ENCODE peak calls at places on chromosomes 2 and 18, in seven cellular contexts. R is neural progenitor cell, T is adrenal gland, E is colonic mucosa, B is stomach, Z is body of pancreas, X is heart right ventricle. N is an unnamed sample. For H3K4me1, the result is how much of the 10 kb centered on the place peaks cover.

GRCh38 chr2:239459056-239459455 is 58.2 kb upstream of the HDAC4 start:
- DNase-seq in R (no peak), T (peak), E (peak), B (peak), Z (no peak), X (no peak), N (no peak)

GRCh38 chr2:181483876-181484275 is 26.7 kb downstream of the ITGA4 start:
- DNase-seq in R (no peak), T (no peak), E (no peak), B (no peak), Z (no peak), X (no peak), N (no peak)

GRCh38 chr2:30265441-30266015 is 34.2 kb downstream of the LBH start:
- DNase-seq in R (no peak), T (no peak), E (no peak), B (no peak), Z (no peak), X (no peak), N (no peak)

GRCh38 chr2:208069186-208069585 is 43.9 kb upstream of the PLEKHM3 start:
- DNase-seq in R (no peak), T (no peak), E (no peak), B (no peak), Z (no peak), X (no peak), N (no peak)

GRCh38 chr2:32228181-32228580 is 36.5 kb downstream of the NLRC4 start:
- DNase-seq in R (no peak), T (no peak), E (no peak), B (no peak), Z (no peak), X (no peak), N (no peak)

GRCh38 chr2:57881998-57882884 is 164.4 kb upstream of the VRK2 start:
- DNase-seq in R (no peak), T (peak), E (peak), B (no peak), Z (no peak), X (no peak), N (peak)

GRCh38 chr2:195304310-195304709 is 352.7 kb upstream of the SLC39A10 start:
- DNase-seq in R (peak), T (peak), E (no peak), B (no peak), Z (no peak), X (no peak), N (no peak)

GRCh38 chr2:215609089-215610032 is 173.5 kb upstream of the FN1 start:
- DNase-seq in R (no peak), T (no peak), E (no peak), B (no peak), Z (no peak), X (no peak), N (no peak)

GRCh38 chr2:240991378-240992263 is 6.8 kb upstream of the SNED1 start:
- DNase-seq in R (no peak), T (peak), E (peak), B (peak), Z (peak), X (peak), N (peak)

GRCh38 chr2:87996570-87996969 is 19.8 kb downstream of the RNU2-63P start:
- DNase-seq in R (no peak), T (no peak), E (no peak), B (no peak), Z (no peak), X (no peak), N (no peak)

GRCh38 chr2:32558492-32558891 is 69.4 kb upstream of the TTC27 start:
- DNase-seq in R (no peak), T (no peak), E (no peak), B (no peak), Z (no peak), X (no peak), N (no peak)

GRCh38 chr2:190819835-190820234 is 60.8 kb upstream of the GLS start:
- DNase-seq in R (no peak), T (no peak), E (no peak), B (no peak), Z (no peak), X (no peak), N (no peak)

GRCh38 chr2:237414056-237414661 is at the start of gene COL6A3:
- DNase-seq in R (no peak), T (no peak), E (peak), B (no peak), Z (peak), X (peak), N (no peak)

GRCh38 chr2:110770308-110770695 is 37.9 kb downstream of the ACOXL start:
- DNase-seq in R (peak), T (no peak), E (no peak), B (no peak), Z (no peak), X (peak), N (no peak)

GRCh38 chr2:233824373-233824772 is 30.0 kb downstream of the HJURP start:
- DNase-seq in R (peak), T (no peak), E (no peak), B (no peak), Z (no peak), X (no peak), N (no peak)

GRCh38 chr2:133837441-133838090 is 269.3 kb upstream of the NCKAP5 start:
- DNase-seq in R (no peak), T (no peak), E (no peak), B (no peak), Z (no peak), X (no peak), N (no peak)

GRCh38 chr2:150480971-150481830 is 6.3 kb downstream of the RND3 start:
- DNase-seq in R (no peak), T (no peak), E (no peak), B (no peak), Z (no peak), X (no peak), N (no peak)

GRCh38 chr2:150482667-150483260 is 4.7 kb downstream of the RND3 start:
- DNase-seq in R (no peak), T (no peak), E (no peak), B (no peak), Z (no peak), X (no peak), N (no peak)

GRCh38 chr2:150483532-150483931 is 3.9 kb downstream of the RND3 start:
- DNase-seq in R (no peak), T (no peak), E (no peak), B (no peak), Z (no peak), X (no peak), N (no peak)

GRCh38 chr2:150480241-150480640 is 7.2 kb downstream of the RND3 start:
- DNase-seq in R (no peak), T (peak), E (no peak), B (peak), Z (peak), X (no peak), N (no peak)

DNA sequence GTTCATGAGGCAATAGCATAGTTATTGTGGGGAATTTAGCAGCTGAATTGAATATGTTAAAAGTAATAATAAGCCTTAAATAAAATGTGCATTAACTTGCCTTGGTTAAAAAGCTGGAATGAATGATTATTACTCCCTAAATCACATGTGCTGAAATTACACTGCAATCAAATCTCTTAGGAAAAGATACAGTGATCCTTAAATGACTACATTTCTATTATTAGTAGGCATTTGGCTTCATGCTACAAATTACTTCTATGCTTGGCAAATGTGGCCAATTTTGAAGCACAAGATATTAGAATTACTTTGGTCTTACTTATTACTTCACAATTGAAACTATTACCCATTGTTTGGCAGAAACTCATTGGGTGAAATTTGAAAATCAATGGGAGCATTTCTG is 5.4 kb downstream of the RND3 start:
- DNase-seq in R (no peak), T (no peak), E (no peak), B (no peak), Z (no peak), X (no peak), N (no peak)
- H3K4me1 ChIP-seq in R (under half), T (half or more), E (under half), B (half or more), Z (under half), X (half or more), N (under half)

DNA sequence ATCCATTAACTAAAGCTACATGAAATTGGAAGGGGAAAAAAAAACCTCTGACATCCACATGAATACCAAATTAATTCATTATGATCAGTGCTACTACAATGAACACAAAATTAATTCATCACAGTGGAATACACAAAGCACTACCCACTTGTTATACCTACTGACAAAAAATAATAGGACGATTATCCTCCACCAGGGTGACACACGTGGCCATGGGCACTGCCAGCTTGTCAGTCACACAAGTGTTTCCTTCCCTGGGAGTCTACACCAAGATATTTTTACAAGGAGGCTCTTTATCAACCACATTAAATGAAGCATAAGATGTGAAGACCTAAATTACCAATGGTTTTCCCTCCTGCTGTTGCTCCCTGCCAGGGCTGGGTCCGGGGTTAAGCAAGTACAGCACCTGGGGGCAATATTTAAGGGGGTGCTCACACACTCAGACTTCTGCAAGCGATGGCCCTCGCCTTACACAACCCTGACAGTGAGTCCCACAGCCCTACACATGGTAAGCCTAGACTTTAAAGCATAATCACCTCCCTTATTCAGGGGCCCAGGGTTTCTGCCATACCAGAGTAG is 90.1 kb downstream of the TCF4 start:
- DNase-seq in R (no peak), T (no peak), E (no peak), B (no peak), Z (no peak), X (no peak), N (no peak)
- H3K4me1 ChIP-seq in R (half or more), T (under half), E (under half), B (under half), Z (under half), X (under half), N (under half)

DNA sequence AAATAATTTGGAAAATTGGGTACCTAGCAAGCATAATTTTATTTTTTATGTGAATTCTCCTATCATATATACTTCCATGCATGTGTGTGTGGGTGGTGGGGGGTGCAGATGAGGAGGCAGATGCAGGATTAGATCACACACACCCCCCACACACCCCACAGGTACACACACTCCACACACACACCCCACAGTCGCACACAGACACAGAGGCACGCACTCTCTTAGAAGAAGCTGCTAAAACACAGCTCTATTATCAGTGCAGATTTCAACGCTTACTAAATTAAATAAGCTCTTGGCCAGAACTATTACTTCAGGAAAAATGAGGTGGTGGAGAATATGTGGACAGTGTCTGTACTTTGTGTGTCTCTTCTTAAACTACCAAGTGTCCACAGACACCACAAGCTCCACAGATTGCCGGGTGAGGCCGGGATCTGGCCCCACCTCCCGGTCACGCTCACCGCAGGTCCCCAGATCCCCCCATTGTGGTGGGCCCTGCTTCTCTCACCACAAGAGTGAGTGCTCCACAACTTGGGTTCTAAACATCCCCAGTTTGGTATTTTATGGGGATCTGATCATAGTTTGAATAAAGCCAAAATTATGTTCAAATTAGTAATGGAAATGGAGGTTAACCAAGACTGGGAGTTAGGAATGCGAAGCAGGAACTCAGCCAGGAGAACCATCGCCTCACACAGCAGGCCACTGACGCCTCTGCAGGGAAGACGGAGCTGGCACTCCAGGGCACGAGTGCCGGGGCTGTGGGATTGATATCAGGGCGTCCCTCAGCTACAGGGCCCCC is 102.1 kb downstream of the PXDN start:
- DNase-seq in R (no peak), T (no peak), E (no peak), B (no peak), Z (no peak), X (no peak), N (no peak)
- H3K4me1 ChIP-seq in R (under half), T (under half), E (under half), B (under half), Z (under half), X (under half), N (under half)

DNA sequence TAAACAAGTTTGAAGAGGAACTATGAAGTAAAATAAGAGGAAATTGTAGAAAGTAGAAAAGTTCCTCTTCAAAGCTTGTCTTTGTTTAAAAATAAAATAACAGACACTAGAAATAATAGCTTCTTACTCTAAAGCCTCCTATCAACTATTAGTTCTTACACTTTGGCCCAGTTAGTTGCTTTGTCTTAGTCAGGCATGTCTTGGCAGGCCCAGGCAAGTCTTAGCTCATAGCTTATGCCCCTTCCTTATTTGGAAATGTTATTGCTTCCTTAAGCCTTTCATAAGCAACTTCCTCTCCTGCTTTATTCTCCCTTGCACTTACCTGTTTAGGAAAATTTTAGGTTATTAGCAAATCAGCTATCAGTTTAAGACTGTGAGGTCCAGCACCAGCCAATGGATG is 950.6 kb upstream of the LRATD1 start:
- DNase-seq in R (no peak), T (no peak), E (no peak), B (no peak), Z (no peak), X (no peak), N (no peak)
- H3K4me1 ChIP-seq in R (under half), T (under half), E (under half), B (under half), Z (under half), X (under half), N (under half)

GRCh38 chr18:2963048-2963447 is 49.9 kb downstream of the LPIN2 start:
- DNase-seq in R (no peak), T (no peak), E (no peak), B (no peak), Z (no peak), X (no peak), N (no peak)
- H3K4me1 ChIP-seq in R (under half), T (under half), E (under half), B (half or more), Z (under half), X (under half), N (under half)

DNA sequence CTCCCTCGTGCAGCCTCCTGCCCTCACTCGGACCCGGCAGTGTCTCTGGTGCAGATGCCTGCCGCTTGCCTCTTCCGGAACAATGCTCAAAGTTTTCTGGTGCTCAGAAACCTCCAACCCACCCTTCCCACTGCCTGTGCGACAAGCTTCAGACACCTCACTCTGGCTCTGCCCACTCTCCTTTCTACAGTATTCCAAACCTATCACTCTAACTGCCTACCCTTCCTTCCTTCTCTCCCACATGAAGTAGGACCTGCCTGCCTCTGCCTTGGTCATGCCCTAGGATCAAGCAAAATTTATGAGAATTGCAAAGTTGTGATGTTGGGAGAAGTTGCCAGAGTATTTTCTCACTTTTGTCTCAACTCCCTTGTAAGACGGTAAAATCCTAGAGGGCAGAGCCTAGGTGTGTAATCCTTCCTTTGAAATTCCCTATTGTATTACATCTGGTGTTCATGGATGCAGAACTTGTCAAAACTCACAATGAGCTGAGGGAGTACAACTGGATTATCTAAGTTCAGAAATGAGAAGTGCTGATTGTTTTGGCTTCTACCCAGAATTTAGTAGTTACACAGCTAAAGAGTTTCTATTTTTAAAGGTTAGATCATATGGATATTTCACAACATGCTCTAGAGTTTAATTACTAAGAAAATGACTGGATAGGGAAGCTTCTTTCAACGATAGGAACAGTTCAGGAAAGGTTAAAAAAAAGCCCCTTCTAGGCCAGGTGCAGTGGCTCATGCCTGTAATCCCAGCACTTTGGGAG is 7.2 kb downstream of the NPC1 start:
- DNase-seq in R (no peak), T (no peak), E (no peak), B (no peak), Z (no peak), X (no peak), N (no peak)
- H3K4me1 ChIP-seq in R (under half), T (half or more), E (under half), B (half or more), Z (under half), X (under half), N (under half)

DNA sequence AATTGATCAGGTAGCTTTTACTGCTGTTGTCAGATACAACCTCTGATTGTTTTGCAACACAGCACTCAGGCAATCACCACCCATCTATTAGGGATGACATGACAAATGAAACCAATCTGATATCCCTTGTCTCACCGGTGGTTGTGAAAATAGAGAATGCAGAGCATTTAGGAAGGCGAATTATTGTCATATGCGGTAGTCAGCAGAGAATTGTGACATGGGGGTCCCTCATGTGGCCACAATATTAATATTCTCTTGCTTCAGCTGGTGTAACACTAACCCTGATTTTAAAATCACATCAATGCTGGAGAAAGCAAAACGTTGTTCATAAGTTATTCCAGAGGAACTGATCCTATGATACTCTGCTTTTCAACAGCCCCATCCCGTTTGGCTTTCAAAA is 416.4 kb upstream of the GYPC start:
- DNase-seq in R (no peak), T (no peak), E (no peak), B (no peak), Z (no peak), X (no peak), N (no peak)
- H3K4me1 ChIP-seq in R (under half), T (under half), E (under half), B (under half), Z (under half), X (under half), N (under half)

GRCh38 chr18:49028091-49028490 is 77.3 kb upstream of the SMAD7 start:
- DNase-seq in R (no peak), T (no peak), E (peak), B (no peak), Z (no peak), X (no peak), N (no peak)
- H3K4me1 ChIP-seq in R (under half), T (under half), E (under half), B (under half), Z (under half), X (under half), N (under half)

GRCh38 chr2:16647992-16648617 is 17.5 kb downstream of the CYRIA start:
- DNase-seq in R (no peak), T (no peak), E (no peak), B (no peak), Z (no peak), X (no peak), N (no peak)
- H3K4me1 ChIP-seq in R (under half), T (half or more), E (under half), B (half or more), Z (under half), X (under half), N (under half)

GRCh38 chr2:119769645-119770044 is 9.9 kb downstream of the PTPN4 start:
- DNase-seq in R (no peak), T (no peak), E (no peak), B (no peak), Z (no peak), X (no peak), N (no peak)

GRCh38 chr2:119764832-119765231 is 5.1 kb downstream of the PTPN4 start:
- DNase-seq in R (no peak), T (no peak), E (no peak), B (no peak), Z (no peak), X (no peak), N (no peak)

GRCh38 chr2:119766944-119767343 is 7.2 kb downstream of the PTPN4 start:
- DNase-seq in R (no peak), T (no peak), E (no peak), B (no peak), Z (no peak), X (no peak), N (no peak)

GRCh38 chr2:119768731-119769130 is 9.0 kb downstream of the PTPN4 start:
- DNase-seq in R (no peak), T (no peak), E (no peak), B (no peak), Z (no peak), X (no peak), N (no peak)

DNA sequence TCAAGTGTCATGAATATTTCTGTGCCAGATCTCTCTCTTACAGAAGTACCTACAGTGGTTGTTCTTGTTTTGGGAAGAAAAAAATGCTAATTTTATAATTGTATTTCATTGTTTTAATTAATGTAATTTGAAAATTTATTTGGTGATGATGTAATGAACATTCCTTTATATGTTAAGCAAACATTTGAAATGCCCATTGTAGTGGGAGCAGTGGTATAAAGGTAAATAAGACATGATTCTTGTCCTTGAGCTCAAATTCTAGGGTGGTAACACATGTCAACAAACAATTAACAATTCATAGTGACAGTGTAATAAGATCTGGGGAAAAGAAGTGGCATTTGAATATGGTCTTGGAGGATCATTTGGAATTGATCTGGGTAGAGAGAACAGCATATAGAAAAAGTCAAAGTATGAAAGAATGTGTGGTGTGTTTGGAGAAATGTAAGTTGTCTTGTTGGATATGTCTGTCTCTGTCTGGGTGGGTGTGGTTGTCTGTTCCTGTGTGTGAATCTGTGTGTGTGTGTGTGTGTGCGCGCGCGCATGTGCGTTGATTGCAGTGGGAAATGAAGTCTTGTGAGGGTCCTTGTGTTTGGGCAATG is 5.8 kb downstream of the PTPN4 start:
- DNase-seq in R (no peak), T (no peak), E (no peak), B (no peak), Z (no peak), X (no peak), N (no peak)
- H3K4me1 ChIP-seq in R (under half), T (under half), E (under half), B (half or more), Z (under half), X (half or more), N (under half)

N was measured in small intestine.